ENCODE peak calls at places on chromosomes 1 and 21, in five cellular contexts. N, A, W, X and S are unnamed samples.

GRCh38 chr1:23585321-23586022 is 26.2 kb upstream of the ID3 start:
- DNase-seq in N (no peak), A (no peak), W (peak; percentile 95), X (no peak), S (no peak)

GRCh38 chr1:202576816-202577215 is 133.4 kb downstream of the SYT2 start:
- DNase-seq in N (no peak), A (no peak), W (peak; percentile 37), X (no peak), S (no peak)

GRCh38 chr1:204288061-204288588 is 71.6 kb downstream of the PLEKHA6 start:
- DNase-seq in N (no peak), A (peak; percentile 95), W (peak; percentile 84), X (no peak), S (no peak)

GRCh38 chr1:59696421-59697115 is 118.2 kb upstream of the HOOK1 start:
- DNase-seq in N (peak; percentile 9), A (no peak), W (no peak), X (peak; percentile 39), S (no peak)

GRCh38 chr1:208215393-208215792 is 28.8 kb downstream of the PLXNA2 start:
- DNase-seq in N (no peak), A (no peak), W (no peak), X (no peak), S (no peak)

GRCh38 chr1:171251042-171251740 is 2.9 kb downstream of the FMO1 start:
- DNase-seq in N (peak; percentile 55), A (no peak), W (peak; percentile 57), X (peak; percentile 47), S (no peak)

GRCh38 chr1:115647000-115647399 is 5.2 kb downstream of the VANGL1 start:
- DNase-seq in N (no peak), A (no peak), W (peak; percentile 19), X (no peak), S (no peak)

GRCh38 chr1:54564312-54565112 is 16.5 kb downstream of the ACOT11 start:
- DNase-seq in N (no peak), A (no peak), W (peak; percentile 95), X (no peak), S (no peak)

GRCh38 chr1:61082336-61083013 is at the start of gene NFIA:
- DNase-seq in N (peak; percentile 50), A (peak; percentile 52), W (peak; percentile 68), X (no peak), S (peak; percentile 17)

GRCh38 chr1:204108312-204109141 is 35.6 kb downstream of the SOX13 start:
- DNase-seq in N (no peak), A (no peak), W (no peak), X (no peak), S (no peak)

GRCh38 chr1:234934611-234935033 is 194.0 kb downstream of the TOMM20 start:
- DNase-seq in N (no peak), A (no peak), W (peak; percentile 65), X (no peak), S (no peak)

GRCh38 chr1:178869114-178869697 is 1.7 kb downstream of the ANGPTL1 start:
- DNase-seq in N (no peak), A (no peak), W (no peak), X (no peak), S (no peak)

GRCh38 chr1:31759266-31760023 is 4.7 kb downstream of the ADGRB2 start:
- DNase-seq in N (no peak), A (no peak), W (no peak), X (no peak), S (no peak)

GRCh38 chr1:33576821-33577599 is 104.6 kb downstream of the ZSCAN20 start:
- DNase-seq in N (no peak), A (no peak), W (no peak), X (no peak), S (no peak)

GRCh38 chr1:32240140-32240951 is 6.7 kb upstream of the FAM167B start:
- DNase-seq in N (peak; percentile 41), A (peak; percentile 79), W (peak; percentile 75), X (peak; percentile 81), S (peak; percentile 34)

GRCh38 chr1:66350001-66350547 is 183.9 kb upstream of the SGIP1 start:
- DNase-seq in N (peak; percentile 70), A (no peak), W (peak; percentile 81), X (peak; percentile 74), S (peak; percentile 50)

GRCh38 chr1:242477944-242478343 is 46.6 kb downstream of the PLD5 start:
- DNase-seq in N (no peak), A (no peak), W (no peak), X (no peak), S (no peak)

GRCh38 chr1:2452583-2453315 is 23.3 kb upstream of the PLCH2 start:
- DNase-seq in N (no peak), A (no peak), W (peak; percentile 25), X (no peak), S (no peak)

GRCh38 chr1:74412244-74412643 is 100.2 kb downstream of the LRRC53 start:
- DNase-seq in N (no peak), A (no peak), W (no peak), X (no peak), S (no peak)

GRCh38 chr1:30761312-30762151 is 4.0 kb upstream of the LAPTM5 start:
- DNase-seq in N (no peak), A (no peak), W (no peak), X (no peak), S (no peak)

GRCh38 chr1:110615548-110616130 is 9.5 kb upstream of the KCNA2 start:
- DNase-seq in N (peak; percentile 74), A (no peak), W (peak; percentile 82), X (peak; percentile 58), S (no peak)

GRCh38 chr1:219422811-219423598 is 189.9 kb downstream of the ZC3H11B start:
- DNase-seq in N (no peak), A (no peak), W (peak; percentile 97), X (no peak), S (no peak)

GRCh38 chr1:152110365-152110859 is 4.8 kb downstream of the TCHH start:
- DNase-seq in N (no peak), A (no peak), W (peak; percentile 49), X (no peak), S (no peak)

GRCh38 chr1:211017066-211017691 is 116.8 kb downstream of the KCNH1 start:
- DNase-seq in N (no peak), A (no peak), W (no peak), X (no peak), S (no peak)

GRCh38 chr1:171801395-171801990 is 20.0 kb downstream of the METTL13 start:
- DNase-seq in N (peak; percentile 41), A (no peak), W (peak; percentile 88), X (no peak), S (no peak)

GRCh38 chr1:203271962-203272632 is 33.2 kb upstream of the BTG2 start:
- DNase-seq in N (peak; percentile 9), A (no peak), W (no peak), X (no peak), S (no peak)

GRCh38 chr1:93621246-93621645 is 60.4 kb downstream of the BCAR3 start:
- DNase-seq in N (no peak), A (no peak), W (no peak), X (no peak), S (no peak)

GRCh38 chr1:93620841-93621210 is 60.8 kb downstream of the BCAR3 start:
- DNase-seq in N (no peak), A (no peak), W (peak; percentile 40), X (no peak), S (no peak)

GRCh38 chr1:93623436-93623835 is 58.2 kb downstream of the BCAR3 start:
- DNase-seq in N (no peak), A (no peak), W (no peak), X (no peak), S (no peak)

GRCh38 chr1:93625582-93626327 is 55.9 kb downstream of the BCAR3 start:
- DNase-seq in N (no peak), A (no peak), W (peak; percentile 60), X (no peak), S (no peak)

DNA sequence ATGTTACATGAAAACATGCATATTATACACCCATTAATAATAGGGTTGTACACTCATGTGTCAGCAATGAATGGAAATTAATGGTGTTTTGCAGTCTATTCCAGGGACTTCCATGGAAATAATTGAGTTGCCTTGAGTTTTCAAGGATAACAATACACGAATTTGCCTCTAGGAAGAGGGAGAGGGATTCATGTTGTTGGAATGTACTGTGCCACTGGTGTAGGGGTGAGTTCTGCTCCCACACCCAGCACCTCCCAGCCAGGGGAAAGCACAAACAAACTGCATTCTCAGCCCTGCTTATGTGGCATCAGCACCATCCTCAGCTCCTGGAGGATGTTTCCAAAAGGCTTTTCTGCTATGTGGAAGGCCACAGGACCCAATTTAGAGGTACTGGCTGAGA is 57.8 kb downstream of the BCAR3 start:
- DNase-seq in N (no peak), A (no peak), W (peak; percentile 67), X (no peak), S (no peak)
- H3K4me1 ChIP-seq in N (no peaks in the 10 kb centered on the region), A (no peaks in the 10 kb centered on the region), W (peaks cover 86% of the 10 kb centered on the region), X (no peaks in the 10 kb centered on the region), S (no peaks in the 10 kb centered on the region)

GRCh38 chr21:38129711-38130110 is 127.1 kb upstream of the KCNJ15 start:
- DNase-seq in N (no peak), A (no peak), W (no peak), X (no peak), S (no peak)
- H3K27ac ChIP-seq in N (no peak overlapping the region), A (no peak overlapping the region), W (no peak overlapping the region), X (no peak overlapping the region), S (no peak overlapping the region)

DNA sequence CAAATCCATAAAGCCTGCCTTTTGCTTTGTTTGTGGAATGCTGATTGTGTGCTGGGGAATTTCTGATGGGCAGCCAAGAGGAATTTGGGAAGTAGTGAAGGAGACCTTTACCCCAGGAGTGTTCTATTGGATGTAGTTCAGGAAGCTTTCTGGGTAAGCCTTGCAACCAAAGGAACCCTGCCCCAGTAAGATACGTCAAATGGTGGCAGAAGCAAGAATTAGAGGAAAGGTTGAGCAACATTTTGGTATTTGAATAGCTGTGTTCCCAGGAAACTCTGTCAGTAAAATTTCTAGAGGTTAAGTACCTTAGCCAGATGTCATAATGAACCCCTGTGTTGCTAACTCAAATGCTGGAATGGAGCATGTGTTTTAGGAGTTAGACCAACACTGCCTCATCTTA is 6.4 kb downstream of the MGST3 start:
- DNase-seq in N (no peak), A (no peak), W (peak; percentile 85), X (no peak), S (no peak)
- H3K4me1 ChIP-seq in N (peaks cover 64% of the 10 kb centered on the region), A (peaks cover 6% of the 10 kb centered on the region), W (peaks cover 44% of the 10 kb centered on the region), X (no peaks in the 10 kb centered on the region), S (peaks cover 8% of the 10 kb centered on the region)

DNA sequence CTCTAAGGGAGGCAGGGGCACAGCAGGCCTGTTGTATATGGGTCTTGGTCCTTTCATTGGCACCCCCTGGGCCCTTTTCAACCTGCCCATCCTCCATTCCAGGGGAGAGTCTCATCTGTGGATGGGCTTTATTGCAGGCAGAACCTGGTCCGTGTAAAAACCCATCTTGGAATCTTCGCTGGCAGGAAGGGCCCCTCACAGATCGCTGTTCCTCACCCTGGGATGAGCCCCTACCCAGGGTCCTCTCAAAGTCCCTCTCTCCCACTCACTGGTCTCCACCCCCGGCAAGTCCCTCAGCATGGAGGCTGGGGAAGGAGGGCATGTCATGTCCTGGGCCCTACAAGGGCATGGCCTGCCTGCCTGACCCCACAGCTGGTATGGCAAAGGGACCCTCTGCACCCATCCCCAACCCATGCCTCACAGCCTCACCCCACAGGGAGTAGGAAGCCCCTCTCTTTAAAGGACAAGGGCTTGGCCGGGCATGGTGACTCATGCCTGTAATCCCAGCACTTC is 13.3 kb upstream of the CDA start:
- DNase-seq in N (no peak), A (no peak), W (no peak), X (no peak), S (no peak)
- H3K27ac ChIP-seq in N (no peak overlapping the region), A (no peak overlapping the region), W (no peak overlapping the region), X (no peak overlapping the region), S (no peak overlapping the region)

GRCh38 chr1:68600049-68600661 is 103.3 kb upstream of the DEPDC1 start:
- DNase-seq in N (peak; percentile 7), A (no peak), W (peak; percentile 53), X (no peak), S (no peak)
- H3K4me1 ChIP-seq in N (no peaks in the 10 kb centered on the region), A (no peaks in the 10 kb centered on the region), W (no peaks in the 10 kb centered on the region), X (no peaks in the 10 kb centered on the region), S (no peaks in the 10 kb centered on the region)

GRCh38 chr21:45317401-45318145 is 29.9 kb upstream of the POFUT2 start:
- DNase-seq in N (no peak), A (peak; percentile 38), W (peak; percentile 59), X (no peak), S (no peak)
- H3K27ac ChIP-seq in N (no peak overlapping the region), A (peak overlapping the region; percentile 66), W (peak overlapping the region; percentile 57), X (peak overlapping the region; percentile 76), S (no peak overlapping the region)